ENCODE peak calls at places on chromosome 6, in six cellular contexts. N is CD4-positive, alpha-beta T cell; T is heart right ventricle; I is left ventricle myocardium inferior; D is hepatocyte; J is GM23338. U is an unnamed sample. For H3K27me3, the result is how much of the 10 kb centered on the place peaks cover.

GRCh38 chr6:134607411-134607810 is 289.5 kb upstream of the SGK1 start:
- DNase-seq in N (no peak), T (no peak), I (no peak), D (no peak), J (no peak), U (no peak)

GRCh38 chr6:42230320-42231034 is 12.8 kb upstream of the MRPS10 start:
- DNase-seq in N (no peak), T (no peak), I (no peak), D (no peak), J (peak), U (no peak)

GRCh38 chr6:6315660-6316059 is 4.8 kb downstream of the F13A1 start:
- DNase-seq in N (no peak), T (peak), I (peak), D (peak), J (peak), U (no peak)

GRCh38 chr6:72798196-72798595 is 176.3 kb downstream of the KCNQ5 start:
- DNase-seq in N (no peak), T (no peak), I (no peak), D (peak), J (no peak), U (no peak)

GRCh38 chr6:20919677-20920385 is 385.6 kb downstream of the CDKAL1 start:
- DNase-seq in N (no peak), T (no peak), I (no peak), D (no peak), J (no peak), U (no peak)

GRCh38 chr6:147782302-147782701 is 273.8 kb downstream of the SAMD5 start:
- DNase-seq in N (no peak), T (no peak), I (no peak), D (peak), J (no peak), U (peak)

GRCh38 chr6:148440877-148441453 is 98.3 kb downstream of the SASH1 start:
- DNase-seq in N (no peak), T (peak), I (peak), D (peak), J (peak), U (peak)

GRCh38 chr6:40695750-40696415 is 108.7 kb upstream of the LRFN2 start:
- DNase-seq in N (no peak), T (no peak), I (no peak), D (no peak), J (no peak), U (no peak)

GRCh38 chr6:34990971-34991560 is 102.0 kb downstream of the ANKS1A start:
- DNase-seq in N (no peak), T (no peak), I (no peak), D (no peak), J (no peak), U (peak)

GRCh38 chr6:34994693-34995092 is 105.6 kb downstream of the ANKS1A start:
- DNase-seq in N (no peak), T (no peak), I (no peak), D (no peak), J (no peak), U (no peak)

GRCh38 chr6:34992353-34992752 is 103.3 kb downstream of the ANKS1A start:
- DNase-seq in N (no peak), T (no peak), I (no peak), D (no peak), J (no peak), U (no peak)

DNA sequence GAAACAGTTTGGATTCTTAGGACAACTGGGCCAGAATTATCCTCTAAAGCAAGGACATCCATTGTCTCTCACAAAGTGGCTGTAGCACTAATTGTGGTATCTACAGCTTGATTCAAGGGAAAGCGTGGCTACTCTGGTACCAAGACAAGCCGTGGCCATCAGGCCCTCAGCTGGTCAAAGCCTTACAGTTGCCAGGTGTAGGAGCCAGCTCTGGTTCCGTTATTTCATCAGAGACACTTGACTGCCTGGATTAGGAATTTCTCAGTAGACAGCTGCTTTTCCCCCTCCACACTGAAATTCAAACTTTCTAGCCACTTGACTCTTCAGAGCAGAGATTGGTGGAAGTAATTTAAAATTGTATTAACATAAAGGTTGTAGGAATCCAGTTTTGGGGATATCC is 104.2 kb downstream of the ANKS1A start:
- DNase-seq in N (no peak), T (no peak), I (no peak), D (no peak), J (no peak), U (no peak)
- H3K27me3 ChIP-seq in N (under half), T (under half), I (under half), D (under half), J (under half), U (under half)

GRCh38 chr6:60754879-60755278 is 1531.1 kb downstream of the KHDRBS2 start:
- DNase-seq in N (no peak), T (no peak), I (no peak), D (no peak), J (peak), U (no peak)
- TF ChIP-seq CTCF in N (no peak), T (no peak), I (no peak), D (peak), J (peak), U (no peak)

DNA sequence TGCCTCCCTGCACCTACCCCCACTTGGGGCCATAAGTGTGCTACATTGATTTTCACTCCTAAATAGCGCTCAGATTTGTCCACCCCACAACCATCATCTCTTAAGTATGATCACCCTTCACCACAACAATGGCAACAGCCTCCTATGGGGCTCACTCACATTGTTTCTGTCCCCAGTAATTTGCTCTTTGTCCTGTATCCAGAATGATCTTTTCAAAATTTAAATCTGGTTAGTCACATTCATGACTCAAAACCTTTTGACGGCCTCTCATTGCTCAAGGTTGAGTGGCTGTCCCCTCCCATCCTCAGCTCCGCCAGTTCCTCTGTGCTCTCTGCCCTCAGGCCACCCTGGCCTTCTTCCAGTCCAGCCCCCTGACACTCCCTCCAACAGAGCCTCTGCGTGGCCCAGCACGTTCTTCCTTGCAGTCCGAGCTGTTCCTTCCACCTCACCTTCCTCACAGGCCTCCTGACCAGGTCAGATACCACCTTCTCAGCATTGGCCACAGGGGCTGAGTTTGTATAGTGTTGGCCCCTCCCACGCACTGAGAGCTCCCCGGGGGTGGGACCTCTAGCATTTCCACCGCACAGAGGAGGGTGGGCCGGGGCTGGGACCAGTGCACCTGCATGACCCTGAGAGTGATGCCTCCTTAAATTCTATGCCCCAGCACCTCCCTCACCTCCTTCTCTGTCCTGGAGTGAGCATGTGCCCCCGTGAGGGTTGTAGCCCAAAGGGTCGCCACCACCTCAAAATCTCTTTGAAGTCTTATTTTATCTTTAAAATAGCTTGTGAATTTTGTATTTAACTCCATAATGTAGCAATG is 2.4 kb upstream of the PPP1R3G start:
- DNase-seq in N (no peak), T (no peak), I (no peak), D (peak), J (no peak), U (no peak)
- H3K27me3 ChIP-seq in N (half or more), T (under half), I (under half), D (under half), J (half or more), U (under half)

DNA sequence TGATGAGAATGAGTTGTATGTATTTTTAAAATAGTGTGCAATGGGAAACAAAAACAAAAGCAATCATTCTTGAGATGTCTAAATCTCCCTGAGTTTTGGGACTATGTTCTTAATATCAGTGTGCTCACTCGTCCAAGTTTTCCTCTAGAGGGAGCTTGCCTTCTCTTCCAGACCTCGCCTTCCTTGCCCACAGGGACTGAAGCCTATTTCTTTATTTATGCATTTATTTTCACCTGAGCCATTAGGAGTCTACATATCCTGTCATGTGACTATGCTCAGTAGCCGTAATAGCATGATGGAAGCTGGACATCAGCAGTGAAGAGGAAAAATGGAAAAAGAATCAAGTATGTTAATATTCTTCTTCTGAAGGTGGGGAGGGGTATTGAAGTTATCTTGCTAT is 131.2 kb downstream of the SH3BGRL2 start:
- DNase-seq in N (no peak), T (no peak), I (no peak), D (no peak), J (peak), U (no peak)
- TF ChIP-seq CTCF in N (no peak), T (no peak), I (no peak), D (peak), J (peak), U (peak)

GRCh38 chr6:28567506-28567905 is 41.8 kb downstream of the GPX5 start:
- DNase-seq in N (no peak), T (no peak), I (no peak), D (no peak), J (no peak), U (no peak)

GRCh38 chr6:28566527-28567252 is 41.0 kb downstream of the GPX5 start:
- DNase-seq in N (no peak), T (no peak), I (no peak), D (no peak), J (no peak), U (no peak)

GRCh38 chr6:28558629-28559028 is 32.9 kb downstream of the GPX5 start:
- DNase-seq in N (no peak), T (no peak), I (no peak), D (no peak), J (no peak), U (no peak)

GRCh38 chr6:28565823-28566526 is 40.3 kb downstream of the GPX5 start:
- DNase-seq in N (no peak), T (no peak), I (no peak), D (peak), J (no peak), U (no peak)

GRCh38 chr6:28563420-28564095 is 37.9 kb downstream of the GPX5 start:
- DNase-seq in N (no peak), T (no peak), I (no peak), D (no peak), J (no peak), U (no peak)
- H3K27me3 ChIP-seq in N (under half), T (under half), I (half or more), D (under half), J (under half), U (under half)

U was measured in AG04450.